ENCODE peak calls at places on chromosomes 3 and 15, in five cellular contexts. One of them, this sample, is unnamed.

GRCh38 chr3:42499478-42499871 is 3.0 kb upstream of the VIPR1 start:
- DNase-seq in K562: no peak
- DNase-seq in HepG2: no peak
- DNase-seq in SK-N-SH: no peak
- DNase-seq in GM12878: no peak
- DNase-seq in this sample: no peak

GRCh38 chr15:52234596-52235541 is 43.7 kb upstream of the GNB5 start:
- DNase-seq in K562: no peak
- DNase-seq in HepG2: no peak
- DNase-seq in SK-N-SH: no peak
- DNase-seq in GM12878: no peak
- DNase-seq in this sample: no peak

GRCh38 chr15:99514306-99514705 is 51.5 kb upstream of the MEF2A start:
- DNase-seq in K562: no peak
- DNase-seq in HepG2: no peak
- DNase-seq in SK-N-SH: no peak
- DNase-seq in GM12878: no peak
- DNase-seq in this sample: no peak

GRCh38 chr15:58585668-58586461 is 154.1 kb downstream of the LIPC start:
- DNase-seq in K562: peak; percentile 35
- DNase-seq in HepG2: no peak
- DNase-seq in SK-N-SH: no peak
- DNase-seq in GM12878: peak; percentile 59
- DNase-seq in this sample: no peak

GRCh38 chr3:167012691-167013090 is 367.4 kb downstream of the ZBBX start:
- DNase-seq in K562: no peak
- DNase-seq in HepG2: no peak
- DNase-seq in SK-N-SH: no peak
- DNase-seq in GM12878: no peak
- DNase-seq in this sample: no peak

GRCh38 chr3:42498034-42498433 is 4.4 kb upstream of the VIPR1 start:
- DNase-seq in K562: no peak
- DNase-seq in HepG2: no peak
- DNase-seq in SK-N-SH: no peak
- DNase-seq in GM12878: no peak
- DNase-seq in this sample: no peak

GRCh38 chr3:10955694-10956453 is 36.7 kb upstream of the SLC6A1 start:
- DNase-seq in K562: no peak
- DNase-seq in HepG2: no peak
- DNase-seq in SK-N-SH: no peak
- DNase-seq in GM12878: no peak
- DNase-seq in this sample: no peak

GRCh38 chr3:134336587-134336986 is 37.7 kb downstream of the AMOTL2 start:
- DNase-seq in K562: no peak
- DNase-seq in HepG2: no peak
- DNase-seq in SK-N-SH: no peak
- DNase-seq in GM12878: no peak
- DNase-seq in this sample: no peak

GRCh38 chr15:29970402-29970695 is 112.4 kb upstream of the GOLGA8J start:
- DNase-seq in K562: no peak
- DNase-seq in HepG2: peak; percentile 15
- DNase-seq in SK-N-SH: peak; percentile 25
- DNase-seq in GM12878: no peak
- DNase-seq in this sample: no peak

GRCh38 chr15:80779658-80780415 is 667 bp downstream of the CEMIP start:
- DNase-seq in K562: no peak
- DNase-seq in HepG2: peak; percentile 25
- DNase-seq in SK-N-SH: peak; percentile 74
- DNase-seq in GM12878: no peak
- DNase-seq in this sample: peak; percentile 45

GRCh38 chr3:138451595-138452162 is 17.3 kb downstream of the ESYT3 start:
- DNase-seq in K562: no peak
- DNase-seq in HepG2: no peak
- DNase-seq in SK-N-SH: no peak
- DNase-seq in GM12878: no peak
- DNase-seq in this sample: no peak

GRCh38 chr3:172083995-172084409 is 44.6 kb downstream of the FNDC3B start:
- DNase-seq in K562: no peak
- DNase-seq in HepG2: peak; percentile 85
- DNase-seq in SK-N-SH: no peak
- DNase-seq in GM12878: no peak
- DNase-seq in this sample: no peak

GRCh38 chr3:197002701-197003454 is 26.7 kb downstream of the MELTF start:
- DNase-seq in K562: peak; percentile 87
- DNase-seq in HepG2: peak; percentile 30
- DNase-seq in SK-N-SH: peak; percentile 98
- DNase-seq in GM12878: no peak
- DNase-seq in this sample: peak; percentile 82

GRCh38 chr3:150180349-150180748 is 209.7 kb upstream of the PFN2 start:
- DNase-seq in K562: no peak
- DNase-seq in HepG2: peak; percentile 61
- DNase-seq in SK-N-SH: no peak
- DNase-seq in GM12878: no peak
- DNase-seq in this sample: no peak

DNA sequence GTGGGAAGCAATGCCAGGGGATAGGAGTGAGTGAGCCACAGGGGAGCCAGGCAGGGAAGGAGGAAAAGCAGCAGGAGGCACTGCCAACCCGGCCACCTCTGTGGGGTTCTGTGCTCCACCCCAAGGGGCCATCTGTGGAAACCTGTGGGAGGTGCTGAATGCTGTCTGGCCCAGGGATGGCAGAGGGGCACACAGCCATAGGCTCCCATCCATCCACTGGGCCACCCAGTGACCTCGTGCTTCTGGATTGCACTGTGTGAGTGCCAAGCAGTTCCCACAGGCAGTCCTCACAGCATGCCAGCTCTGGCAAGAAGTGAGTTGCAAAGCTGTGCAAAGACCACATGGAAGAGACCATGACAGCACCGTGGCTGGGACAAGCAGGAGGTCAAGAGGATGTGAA is 27.5 kb downstream of the DNAJB8 start:
- DNase-seq in K562: no peak
- DNase-seq in HepG2: no peak
- DNase-seq in SK-N-SH: no peak
- DNase-seq in GM12878: no peak
- DNase-seq in this sample: no peak
- TF ChIP-seq FOXM1 in K562: no peak
- TF ChIP-seq FOXM1 in HepG2: no peak
- TF ChIP-seq FOXM1 in SK-N-SH: no peak
- TF ChIP-seq FOXM1 in GM12878: no peak
- TF ChIP-seq FOXM1 in this sample: no peak

DNA sequence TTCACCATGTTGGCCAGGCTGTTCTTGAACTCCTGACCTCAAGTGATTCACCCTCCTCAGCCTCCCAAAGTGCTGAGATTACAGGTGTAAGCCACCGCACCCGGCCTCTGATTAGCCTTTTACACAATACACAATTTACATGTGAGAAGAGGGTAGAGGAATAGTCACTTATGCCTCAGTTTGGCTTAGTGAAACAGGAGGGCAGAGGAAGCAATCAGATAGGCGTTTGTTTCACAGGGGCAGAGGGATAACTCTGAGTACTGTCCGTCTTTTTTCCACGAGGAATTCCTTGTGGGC is 56.8 kb downstream of the MCF2L2 start:
- DNase-seq in K562: no peak
- DNase-seq in HepG2: no peak
- DNase-seq in SK-N-SH: no peak
- DNase-seq in GM12878: no peak
- DNase-seq in this sample: no peak
- TF ChIP-seq FOXM1 in K562: no peak
- TF ChIP-seq FOXM1 in HepG2: no peak
- TF ChIP-seq FOXM1 in SK-N-SH: no peak
- TF ChIP-seq FOXM1 in GM12878: no peak
- TF ChIP-seq FOXM1 in this sample: no peak

GRCh38 chr15:66931768-66932633 is 133.4 kb upstream of the SMAD3 start:
- DNase-seq in K562: peak; percentile 57
- DNase-seq in HepG2: peak; percentile 91
- DNase-seq in SK-N-SH: no peak
- DNase-seq in GM12878: no peak
- DNase-seq in this sample: no peak
- TF ChIP-seq FOXM1 in K562: no peak
- TF ChIP-seq FOXM1 in HepG2: no peak
- TF ChIP-seq FOXM1 in SK-N-SH: no peak
- TF ChIP-seq FOXM1 in GM12878: no peak
- TF ChIP-seq FOXM1 in this sample: no peak

GRCh38 chr3:48898383-48899234 is at the start of gene SLC25A20:
- DNase-seq in K562: peak; percentile 91
- DNase-seq in HepG2: peak; percentile 80
- DNase-seq in SK-N-SH: peak; percentile 98
- DNase-seq in GM12878: peak; percentile 63
- DNase-seq in this sample: peak; percentile 96
- TF ChIP-seq FOXM1 in K562: no peak
- TF ChIP-seq FOXM1 in HepG2: no peak
- TF ChIP-seq FOXM1 in SK-N-SH: no peak
- TF ChIP-seq FOXM1 in GM12878: no peak
- TF ChIP-seq FOXM1 in this sample: no peak

GRCh38 chr3:101556064-101556463 is 5.6 kb upstream of the TRMT10C start:
- DNase-seq in K562: no peak
- DNase-seq in HepG2: no peak
- DNase-seq in SK-N-SH: no peak
- DNase-seq in GM12878: no peak
- DNase-seq in this sample: no peak
- TF ChIP-seq FOXM1 in K562: no peak
- TF ChIP-seq FOXM1 in HepG2: no peak
- TF ChIP-seq FOXM1 in SK-N-SH: no peak
- TF ChIP-seq FOXM1 in GM12878: no peak
- TF ChIP-seq FOXM1 in this sample: no peak

GRCh38 chr15:48076454-48076853 is 44.3 kb upstream of the SLC24A5 start:
- DNase-seq in K562: no peak
- DNase-seq in HepG2: no peak
- DNase-seq in SK-N-SH: no peak
- DNase-seq in GM12878: no peak
- DNase-seq in this sample: no peak
- TF ChIP-seq FOXM1 in K562: no peak
- TF ChIP-seq FOXM1 in HepG2: no peak
- TF ChIP-seq FOXM1 in SK-N-SH: no peak
- TF ChIP-seq FOXM1 in GM12878: no peak
- TF ChIP-seq FOXM1 in this sample: no peak

GRCh38 chr3:20769430-20769829 is 583.4 kb upstream of the SGO1 start:
- DNase-seq in K562: no peak
- DNase-seq in HepG2: no peak
- DNase-seq in SK-N-SH: no peak
- DNase-seq in GM12878: no peak
- DNase-seq in this sample: no peak

GRCh38 chr3:20773320-20773984 is 587.4 kb upstream of the SGO1 start:
- DNase-seq in K562: no peak
- DNase-seq in HepG2: peak; percentile 2
- DNase-seq in SK-N-SH: no peak
- DNase-seq in GM12878: no peak
- DNase-seq in this sample: no peak

GRCh38 chr3:20776717-20777116 is 590.7 kb upstream of the SGO1 start:
- DNase-seq in K562: no peak
- DNase-seq in HepG2: no peak
- DNase-seq in SK-N-SH: no peak
- DNase-seq in GM12878: no peak
- DNase-seq in this sample: no peak

DNA sequence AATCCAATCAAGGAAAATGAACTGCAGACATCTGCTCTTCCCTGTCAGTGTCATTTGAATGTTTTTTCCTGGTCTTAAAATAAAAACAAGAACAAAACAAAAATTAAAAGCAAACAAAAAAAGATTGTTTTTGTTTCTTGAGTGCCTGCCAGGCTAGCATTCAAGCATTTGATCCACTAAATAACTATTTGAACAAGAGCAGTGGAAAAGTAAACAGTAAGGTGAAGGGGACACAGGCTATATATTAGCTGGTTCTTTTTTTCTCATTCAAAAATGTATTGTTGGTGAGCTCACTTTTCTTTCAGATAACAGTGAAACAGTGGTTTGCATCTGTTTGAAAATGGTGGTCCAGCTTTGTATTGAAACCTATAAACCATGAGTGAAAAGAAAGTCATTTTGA is 586.9 kb upstream of the SGO1 start:
- DNase-seq in K562: no peak
- DNase-seq in HepG2: peak; percentile 12
- DNase-seq in SK-N-SH: no peak
- DNase-seq in GM12878: no peak
- DNase-seq in this sample: no peak
- TF ChIP-seq FOXM1 in K562: no peak
- TF ChIP-seq FOXM1 in HepG2: no peak
- TF ChIP-seq FOXM1 in SK-N-SH: no peak
- TF ChIP-seq FOXM1 in GM12878: no peak
- TF ChIP-seq FOXM1 in this sample: no peak

DNA sequence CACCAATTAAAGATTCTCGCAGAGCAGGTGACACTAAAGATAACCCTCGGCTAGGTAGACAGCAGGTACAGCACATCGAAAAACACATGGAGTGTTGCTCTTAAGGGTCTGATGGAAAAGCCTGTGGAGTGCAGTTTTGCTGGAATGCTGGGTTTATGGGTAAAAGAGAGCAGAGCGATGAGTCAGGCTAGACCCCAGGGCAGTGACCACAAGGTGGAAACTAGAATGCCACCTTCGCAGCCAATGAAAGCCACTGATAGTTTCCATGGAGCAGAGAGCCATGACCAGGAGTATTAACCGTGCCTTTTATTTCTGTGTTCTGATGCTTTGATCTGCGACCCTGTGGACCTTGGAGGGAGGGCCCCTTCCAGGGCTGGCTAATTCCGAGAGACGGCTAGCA is 149.8 kb downstream of the GABRB3 start:
- DNase-seq in K562: no peak
- DNase-seq in HepG2: no peak
- DNase-seq in SK-N-SH: no peak
- DNase-seq in GM12878: no peak
- DNase-seq in this sample: no peak
- TF ChIP-seq FOXM1 in K562: no peak
- TF ChIP-seq FOXM1 in HepG2: no peak
- TF ChIP-seq FOXM1 in SK-N-SH: no peak
- TF ChIP-seq FOXM1 in GM12878: no peak
- TF ChIP-seq FOXM1 in this sample: no peak

GRCh38 chr3:28916713-28917499 is 364.0 kb upstream of the RBMS3 start:
- DNase-seq in K562: no peak
- DNase-seq in HepG2: no peak
- DNase-seq in SK-N-SH: peak; percentile 60
- DNase-seq in GM12878: peak; percentile 61
- DNase-seq in this sample: peak; percentile 26
- TF ChIP-seq FOXM1 in K562: no peak
- TF ChIP-seq FOXM1 in HepG2: no peak
- TF ChIP-seq FOXM1 in SK-N-SH: no peak
- TF ChIP-seq FOXM1 in GM12878: no peak
- TF ChIP-seq FOXM1 in this sample: no peak